ENCODE peak calls at places on chromosomes 5 and 9, in six cellular contexts. One of them, this sample, is unnamed.

GRCh38 chr5:79002374-79002773 is 17.3 kb upstream of the ARSB start:
- DNase-seq in HL-60: no peak
- DNase-seq in fibroblast of mammary gland: no peak
- DNase-seq in BE2C: no peak
- DNase-seq in tibial nerve: no peak
- DNase-seq in right lobe of liver: no peak
- DNase-seq in this sample: no peak

GRCh38 chr9:138007566-138008080 is 130.0 kb downstream of the CACNA1B start:
- DNase-seq in HL-60: no peak
- DNase-seq in tibial nerve: no peak
- DNase-seq in right lobe of liver: no peak
- DNase-seq in fibroblast of mammary gland: no peak
- DNase-seq in BE2C: no peak
- DNase-seq in this sample: no peak

GRCh38 chr9:119185298-119185697 is 183.9 kb downstream of the BRINP1 start:
- DNase-seq in BE2C: no peak
- DNase-seq in right lobe of liver: no peak
- DNase-seq in tibial nerve: no peak
- DNase-seq in fibroblast of mammary gland: no peak
- DNase-seq in HL-60: no peak
- DNase-seq in this sample: no peak

GRCh38 chr9:37753489-37754190 is at the start of gene TRMT10B:
- DNase-seq in fibroblast of mammary gland: peak; percentile 60
- DNase-seq in right lobe of liver: peak; percentile 71
- DNase-seq in BE2C: peak; percentile 79
- DNase-seq in HL-60: peak; percentile 77
- DNase-seq in tibial nerve: peak; percentile 41
- DNase-seq in this sample: peak; percentile 78

GRCh38 chr9:99725852-99726251 is 95.8 kb upstream of the NR4A3 start:
- DNase-seq in tibial nerve: no peak
- DNase-seq in fibroblast of mammary gland: no peak
- DNase-seq in HL-60: no peak
- DNase-seq in right lobe of liver: no peak
- DNase-seq in BE2C: no peak
- DNase-seq in this sample: no peak

GRCh38 chr9:629136-629535 is 212.4 kb upstream of the DMRT1 start:
- DNase-seq in fibroblast of mammary gland: no peak
- DNase-seq in right lobe of liver: no peak
- DNase-seq in BE2C: no peak
- DNase-seq in tibial nerve: no peak
- DNase-seq in HL-60: no peak
- DNase-seq in this sample: peak; percentile 24

GRCh38 chr5:5014836-5015235 is 125.3 kb upstream of the ADAMTS16 start:
- DNase-seq in fibroblast of mammary gland: peak; percentile 68
- DNase-seq in tibial nerve: no peak
- DNase-seq in BE2C: no peak
- DNase-seq in HL-60: no peak
- DNase-seq in right lobe of liver: no peak
- DNase-seq in this sample: no peak

GRCh38 chr5:135890867-135891266 is 4.8 kb downstream of the IL9 start:
- DNase-seq in fibroblast of mammary gland: no peak
- DNase-seq in right lobe of liver: no peak
- DNase-seq in tibial nerve: no peak
- DNase-seq in HL-60: no peak
- DNase-seq in BE2C: no peak
- DNase-seq in this sample: no peak

GRCh38 chr9:127180457-127181314 is 58.3 kb upstream of the ANGPTL2 start:
- DNase-seq in tibial nerve: no peak
- DNase-seq in fibroblast of mammary gland: no peak
- DNase-seq in BE2C: no peak
- DNase-seq in right lobe of liver: peak; percentile 25
- DNase-seq in HL-60: no peak
- DNase-seq in this sample: no peak

GRCh38 chr5:172595591-172596455 is 45.2 kb upstream of the NEURL1B start:
- DNase-seq in BE2C: no peak
- DNase-seq in right lobe of liver: no peak
- DNase-seq in fibroblast of mammary gland: no peak
- DNase-seq in tibial nerve: no peak
- DNase-seq in HL-60: no peak
- DNase-seq in this sample: no peak

GRCh38 chr9:19788152-19788551 is 685 bp downstream of the SLC24A2 start:
- DNase-seq in tibial nerve: no peak
- DNase-seq in fibroblast of mammary gland: no peak
- DNase-seq in HL-60: no peak
- DNase-seq in right lobe of liver: no peak
- DNase-seq in BE2C: no peak
- DNase-seq in this sample: no peak

GRCh38 chr5:50445281-50445949 is 4.3 kb upstream of the EMB start:
- DNase-seq in BE2C: no peak
- DNase-seq in right lobe of liver: no peak
- DNase-seq in fibroblast of mammary gland: no peak
- DNase-seq in tibial nerve: no peak
- DNase-seq in HL-60: peak; percentile 70
- DNase-seq in this sample: peak; percentile 12

GRCh38 chr5:159324986-159325385 is 5.3 kb downstream of the IL12B start:
- DNase-seq in right lobe of liver: no peak
- DNase-seq in HL-60: no peak
- DNase-seq in tibial nerve: no peak
- DNase-seq in BE2C: no peak
- DNase-seq in fibroblast of mammary gland: no peak
- DNase-seq in this sample: no peak

GRCh38 chr9:26856413-26857032 is 36.1 kb downstream of the CAAP1 start:
- DNase-seq in BE2C: peak; percentile 60
- DNase-seq in HL-60: peak; percentile 51
- DNase-seq in tibial nerve: no peak
- DNase-seq in fibroblast of mammary gland: peak; percentile 84
- DNase-seq in right lobe of liver: no peak
- DNase-seq in this sample: no peak

GRCh38 chr5:72177538-72177937 is 70.3 kb downstream of the MAP1B start:
- DNase-seq in HL-60: no peak
- DNase-seq in right lobe of liver: no peak
- DNase-seq in fibroblast of mammary gland: no peak
- DNase-seq in tibial nerve: no peak
- DNase-seq in BE2C: no peak
- DNase-seq in this sample: no peak

GRCh38 chr5:150488519-150489357 is 19.2 kb upstream of the NDST1 start:
- DNase-seq in right lobe of liver: peak; percentile 83
- DNase-seq in BE2C: peak; percentile 34
- DNase-seq in HL-60: peak; percentile 95
- DNase-seq in fibroblast of mammary gland: peak; percentile 85
- DNase-seq in tibial nerve: peak; percentile 57
- DNase-seq in this sample: no peak

GRCh38 chr5:95317687-95318086 is 32.8 kb upstream of the MCTP1 start:
- DNase-seq in BE2C: no peak
- DNase-seq in HL-60: no peak
- DNase-seq in right lobe of liver: no peak
- DNase-seq in fibroblast of mammary gland: no peak
- DNase-seq in tibial nerve: no peak
- DNase-seq in this sample: no peak

GRCh38 chr5:119694284-119694683 is 64.9 kb downstream of the FAM170A start:
- DNase-seq in right lobe of liver: no peak
- DNase-seq in tibial nerve: no peak
- DNase-seq in BE2C: no peak
- DNase-seq in fibroblast of mammary gland: no peak
- DNase-seq in HL-60: no peak
- DNase-seq in this sample: no peak

GRCh38 chr9:120366646-120367019 is 213.3 kb downstream of the CDK5RAP2 start:
- DNase-seq in HL-60: no peak
- DNase-seq in BE2C: no peak
- DNase-seq in right lobe of liver: no peak
- DNase-seq in tibial nerve: peak; percentile 20
- DNase-seq in fibroblast of mammary gland: peak; percentile 88
- DNase-seq in this sample: no peak
- TF ChIP-seq CTCF in HL-60: no peak
- TF ChIP-seq CTCF in BE2C: no peak
- TF ChIP-seq CTCF in right lobe of liver: peak; percentile 16
- TF ChIP-seq CTCF in tibial nerve: no peak
- TF ChIP-seq CTCF in fibroblast of mammary gland: peak; percentile 65
- TF ChIP-seq CTCF in this sample: no peak

GRCh38 chr9:12461759-12462158 is 231.4 kb upstream of the TYRP1 start:
- DNase-seq in HL-60: no peak
- DNase-seq in right lobe of liver: no peak
- DNase-seq in tibial nerve: no peak
- DNase-seq in BE2C: no peak
- DNase-seq in fibroblast of mammary gland: no peak
- DNase-seq in this sample: no peak

GRCh38 chr9:12464368-12464767 is 228.8 kb upstream of the TYRP1 start:
- DNase-seq in HL-60: no peak
- DNase-seq in BE2C: no peak
- DNase-seq in right lobe of liver: no peak
- DNase-seq in tibial nerve: no peak
- DNase-seq in fibroblast of mammary gland: no peak
- DNase-seq in this sample: no peak

GRCh38 chr9:12462861-12463260 is 230.3 kb upstream of the TYRP1 start:
- DNase-seq in tibial nerve: no peak
- DNase-seq in fibroblast of mammary gland: no peak
- DNase-seq in BE2C: no peak
- DNase-seq in right lobe of liver: no peak
- DNase-seq in HL-60: no peak
- DNase-seq in this sample: no peak

GRCh38 chr9:12464910-12465512 is 228.2 kb upstream of the TYRP1 start:
- DNase-seq in right lobe of liver: no peak
- DNase-seq in HL-60: no peak
- DNase-seq in fibroblast of mammary gland: peak; percentile 27
- DNase-seq in BE2C: peak; percentile 13
- DNase-seq in tibial nerve: peak; percentile 7
- DNase-seq in this sample: peak; percentile 24

GRCh38 chr9:12463641-12464040 is 229.5 kb upstream of the TYRP1 start:
- DNase-seq in HL-60: no peak
- DNase-seq in BE2C: no peak
- DNase-seq in fibroblast of mammary gland: no peak
- DNase-seq in tibial nerve: no peak
- DNase-seq in right lobe of liver: no peak
- DNase-seq in this sample: no peak
- H3K4me3 ChIP-seq in HL-60: no peak overlapping the region
- H3K4me3 ChIP-seq in BE2C: no peak overlapping the region
- H3K4me3 ChIP-seq in fibroblast of mammary gland: no peak overlapping the region
- H3K4me3 ChIP-seq in tibial nerve: no peak overlapping the region
- H3K4me3 ChIP-seq in right lobe of liver: no peak overlapping the region
- H3K4me3 ChIP-seq in this sample: no peak overlapping the region

GRCh38 chr9:133456409-133456808 is 3.4 kb upstream of the CACFD1 start:
- DNase-seq in HL-60: no peak
- DNase-seq in right lobe of liver: no peak
- DNase-seq in BE2C: no peak
- DNase-seq in tibial nerve: no peak
- DNase-seq in fibroblast of mammary gland: no peak
- DNase-seq in this sample: no peak
- TF ChIP-seq CTCF in HL-60: peak; percentile 15
- TF ChIP-seq CTCF in right lobe of liver: no peak
- TF ChIP-seq CTCF in BE2C: peak; percentile 23
- TF ChIP-seq CTCF in tibial nerve: no peak
- TF ChIP-seq CTCF in fibroblast of mammary gland: no peak
- TF ChIP-seq CTCF in this sample: no peak

GRCh38 chr5:116576043-116576713 is 1.6 kb upstream of the SEMA6A start:
- DNase-seq in HL-60: peak; percentile 14
- DNase-seq in BE2C: peak; percentile 89
- DNase-seq in tibial nerve: no peak
- DNase-seq in fibroblast of mammary gland: peak; percentile 50
- DNase-seq in right lobe of liver: peak; percentile 68
- DNase-seq in this sample: peak; percentile 80
- H3K4me3 ChIP-seq in HL-60: peak overlapping the region; percentile 18
- H3K4me3 ChIP-seq in BE2C: peak overlapping the region; percentile 91
- H3K4me3 ChIP-seq in tibial nerve: peak overlapping the region; percentile 79
- H3K4me3 ChIP-seq in fibroblast of mammary gland: peak overlapping the region; percentile 34
- H3K4me3 ChIP-seq in right lobe of liver: peak overlapping the region; percentile 42
- H3K4me3 ChIP-seq in this sample: no peak overlapping the region

GRCh38 chr5:82599030-82599429 is 320.9 kb upstream of the RPS23 start:
- DNase-seq in tibial nerve: no peak
- DNase-seq in HL-60: no peak
- DNase-seq in fibroblast of mammary gland: no peak
- DNase-seq in right lobe of liver: no peak
- DNase-seq in BE2C: no peak
- DNase-seq in this sample: no peak

GRCh38 chr5:82599692-82600091 is 321.5 kb upstream of the RPS23 start:
- DNase-seq in HL-60: no peak
- DNase-seq in fibroblast of mammary gland: no peak
- DNase-seq in BE2C: no peak
- DNase-seq in tibial nerve: no peak
- DNase-seq in right lobe of liver: no peak
- DNase-seq in this sample: no peak

GRCh38 chr5:82594097-82594496 is 315.9 kb upstream of the RPS23 start:
- DNase-seq in fibroblast of mammary gland: no peak
- DNase-seq in right lobe of liver: no peak
- DNase-seq in BE2C: no peak
- DNase-seq in HL-60: no peak
- DNase-seq in tibial nerve: no peak
- DNase-seq in this sample: no peak

GRCh38 chr5:82595083-82595482 is 316.9 kb upstream of the RPS23 start:
- DNase-seq in fibroblast of mammary gland: no peak
- DNase-seq in HL-60: no peak
- DNase-seq in right lobe of liver: no peak
- DNase-seq in tibial nerve: no peak
- DNase-seq in BE2C: no peak
- DNase-seq in this sample: peak; percentile 30

GRCh38 chr5:82597437-82597836 is 319.3 kb upstream of the RPS23 start:
- DNase-seq in right lobe of liver: no peak
- DNase-seq in BE2C: no peak
- DNase-seq in tibial nerve: no peak
- DNase-seq in fibroblast of mammary gland: no peak
- DNase-seq in HL-60: no peak
- DNase-seq in this sample: no peak
- TF ChIP-seq CTCF in right lobe of liver: no peak
- TF ChIP-seq CTCF in BE2C: peak; percentile 55
- TF ChIP-seq CTCF in tibial nerve: no peak
- TF ChIP-seq CTCF in fibroblast of mammary gland: peak; percentile 28
- TF ChIP-seq CTCF in HL-60: no peak
- TF ChIP-seq CTCF in this sample: no peak

DNA sequence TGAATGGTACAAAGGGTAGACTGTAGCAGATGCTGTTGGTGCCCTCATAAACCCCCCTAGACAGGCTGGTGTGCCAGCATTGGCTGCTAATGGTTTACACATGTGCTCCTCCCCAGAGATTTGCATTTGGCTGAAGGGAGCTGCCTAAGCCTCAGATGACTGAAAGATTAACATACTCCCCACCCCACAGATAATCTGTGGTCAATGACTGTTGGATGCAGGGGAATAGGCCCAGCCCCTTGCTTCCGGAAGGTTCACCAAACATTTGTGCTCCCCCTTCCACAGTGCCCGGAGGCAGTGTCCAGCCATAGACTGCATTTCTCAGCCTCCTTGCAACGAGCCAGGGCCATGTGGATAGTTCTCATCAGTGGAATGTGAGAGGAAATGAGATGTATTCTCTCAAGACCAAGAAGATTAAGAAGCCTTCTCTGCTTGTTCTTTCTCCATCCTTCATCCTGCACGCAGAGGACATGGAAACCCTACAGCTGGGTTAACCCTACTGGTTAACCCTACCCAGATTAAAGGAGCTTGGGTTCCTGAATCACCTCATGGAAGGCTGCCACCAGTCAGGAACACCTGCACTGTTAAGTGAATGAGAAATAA is 79.6 kb downstream of the PHAX start:
- DNase-seq in right lobe of liver: no peak
- DNase-seq in BE2C: peak; percentile 74
- DNase-seq in tibial nerve: no peak
- DNase-seq in fibroblast of mammary gland: peak; percentile 57
- DNase-seq in HL-60: peak; percentile 75
- DNase-seq in this sample: no peak
- H3K4me3 ChIP-seq in right lobe of liver: no peak overlapping the region
- H3K4me3 ChIP-seq in BE2C: peak overlapping the region; percentile 11
- H3K4me3 ChIP-seq in tibial nerve: no peak overlapping the region
- H3K4me3 ChIP-seq in fibroblast of mammary gland: no peak overlapping the region
- H3K4me3 ChIP-seq in HL-60: no peak overlapping the region
- H3K4me3 ChIP-seq in this sample: no peak overlapping the region

This sample was measured in mucosa of descending colon.